ENCODE peak calls at places on chromosomes 12 and 14, in seven cellular contexts. K is uterus, D is testis, F is breast epithelium, O is prostate gland, E is body of pancreas, I is HCT116. Z is an unnamed sample.

GRCh38 chr14:53539489-53540126 is 386.5 kb upstream of the DDHD1 start:
- DNase-seq in K (peak; percentile 80), O (peak; percentile 50), I (peak; percentile 71), F (peak; percentile 64), D (peak; percentile 84), E (peak; percentile 77), Z (peak; percentile 93)

GRCh38 chr12:43599066-43599465 is 47.1 kb upstream of the ADAMTS20 start:
- DNase-seq in O (no peak), K (no peak), I (no peak), D (no peak), E (no peak), F (no peak), Z (no peak)

GRCh38 chr14:43116341-43116740 is 1390.7 kb downstream of the FSCB start:
- DNase-seq in K (no peak), E (no peak), D (no peak), I (no peak), O (no peak), F (no peak), Z (no peak)

GRCh38 chr12:45458854-45459807 is 243.2 kb downstream of the ANO6 start:
- DNase-seq in D (no peak), K (no peak), E (no peak), F (no peak), O (no peak), I (no peak), Z (no peak)

GRCh38 chr14:30223385-30223785 is 295.7 kb upstream of the PRKD1 start:
- DNase-seq in O (peak; percentile 86), D (no peak), E (peak; percentile 97), I (peak; percentile 10), F (peak; percentile 61), K (peak; percentile 44), Z (peak; percentile 87)

GRCh38 chr12:55712154-55712553 is 3.7 kb upstream of the BLOC1S1 start:
- DNase-seq in K (no peak), I (no peak), D (no peak), F (no peak), E (no peak), O (no peak), Z (no peak)

GRCh38 chr14:78704965-78705364 is 534.8 kb downstream of the NRXN3 start:
- DNase-seq in F (no peak), D (no peak), K (no peak), I (no peak), O (no peak), E (no peak), Z (no peak)

GRCh38 chr14:36056846-36057245 is 119.7 kb downstream of the PTCSC3 start:
- DNase-seq in O (no peak), F (no peak), D (no peak), I (no peak), E (no peak), K (no peak), Z (no peak)

GRCh38 chr12:112466011-112466422 is 47.3 kb downstream of the PTPN11 start:
- DNase-seq in F (no peak), D (no peak), K (no peak), I (no peak), E (no peak), O (no peak), Z (no peak)

GRCh38 chr14:94713115-94713514 is 56.8 kb downstream of the GSC start:
- DNase-seq in F (no peak), O (no peak), K (no peak), D (no peak), E (no peak), I (no peak), Z (no peak)

GRCh38 chr14:67416085-67416484 is 4.1 kb upstream of the PLEK2 start:
- DNase-seq in E (peak; percentile 79), F (no peak), K (no peak), I (no peak), O (no peak), D (peak; percentile 72), Z (no peak)

GRCh38 chr14:67416810-67417209 is 4.8 kb upstream of the PLEK2 start:
- DNase-seq in F (no peak), K (no peak), O (no peak), I (no peak), D (no peak), E (no peak), Z (no peak)

GRCh38 chr14:67411820-67412421 is at the start of gene PLEK2:
- DNase-seq in D (peak; percentile 23), I (peak; percentile 81), O (peak; percentile 38), K (no peak), F (peak; percentile 68), E (peak; percentile 87), Z (peak; percentile 42)

GRCh38 chr14:67411375-67411774 is 590 bp downstream of the PLEK2 start:
- DNase-seq in E (no peak), K (no peak), O (no peak), I (no peak), F (no peak), D (no peak), Z (no peak)

GRCh38 chr14:67413806-67414769 is 2.1 kb upstream of the PLEK2 start:
- DNase-seq in D (no peak), F (no peak), E (no peak), O (no peak), K (no peak), I (peak; percentile 88), Z (no peak)
- TF ChIP-seq POLR2A in D (no peak), F (no peak), E (no peak), O (no peak), K (no peak), I (no peak), Z (no peak)

GRCh38 chr14:23120405-23121251 is 1.6 kb upstream of the CEBPE start:
- DNase-seq in E (peak; percentile 94), I (peak; percentile 73), D (peak; percentile 94), O (peak; percentile 88), F (peak; percentile 92), K (peak; percentile 93), Z (peak; percentile 90)
- TF ChIP-seq CTCF in E (peak; percentile 100), I (peak; percentile 100), D (peak; percentile 100), O (peak; percentile 99), F (peak; percentile 100), K (peak; percentile 100), Z (peak; percentile 98)

GRCh38 chr12:40634431-40635131 is 57.7 kb upstream of the CNTN1 start:
- DNase-seq in O (no peak), D (no peak), E (no peak), K (no peak), F (no peak), I (no peak), Z (no peak)

GRCh38 chr12:40632933-40633332 is 59.3 kb upstream of the CNTN1 start:
- DNase-seq in I (no peak), O (no peak), K (no peak), E (no peak), F (no peak), D (no peak), Z (no peak)

GRCh38 chr12:40632171-40632570 is 60.1 kb upstream of the CNTN1 start:
- DNase-seq in D (no peak), K (no peak), F (no peak), I (no peak), E (no peak), O (no peak), Z (no peak)
- H3K4me3 ChIP-seq in D (no peak overlapping the region), K (no peak overlapping the region), F (no peak overlapping the region), I (no peak overlapping the region), E (no peak overlapping the region), O (no peak overlapping the region), Z (no peak overlapping the region)

DNA sequence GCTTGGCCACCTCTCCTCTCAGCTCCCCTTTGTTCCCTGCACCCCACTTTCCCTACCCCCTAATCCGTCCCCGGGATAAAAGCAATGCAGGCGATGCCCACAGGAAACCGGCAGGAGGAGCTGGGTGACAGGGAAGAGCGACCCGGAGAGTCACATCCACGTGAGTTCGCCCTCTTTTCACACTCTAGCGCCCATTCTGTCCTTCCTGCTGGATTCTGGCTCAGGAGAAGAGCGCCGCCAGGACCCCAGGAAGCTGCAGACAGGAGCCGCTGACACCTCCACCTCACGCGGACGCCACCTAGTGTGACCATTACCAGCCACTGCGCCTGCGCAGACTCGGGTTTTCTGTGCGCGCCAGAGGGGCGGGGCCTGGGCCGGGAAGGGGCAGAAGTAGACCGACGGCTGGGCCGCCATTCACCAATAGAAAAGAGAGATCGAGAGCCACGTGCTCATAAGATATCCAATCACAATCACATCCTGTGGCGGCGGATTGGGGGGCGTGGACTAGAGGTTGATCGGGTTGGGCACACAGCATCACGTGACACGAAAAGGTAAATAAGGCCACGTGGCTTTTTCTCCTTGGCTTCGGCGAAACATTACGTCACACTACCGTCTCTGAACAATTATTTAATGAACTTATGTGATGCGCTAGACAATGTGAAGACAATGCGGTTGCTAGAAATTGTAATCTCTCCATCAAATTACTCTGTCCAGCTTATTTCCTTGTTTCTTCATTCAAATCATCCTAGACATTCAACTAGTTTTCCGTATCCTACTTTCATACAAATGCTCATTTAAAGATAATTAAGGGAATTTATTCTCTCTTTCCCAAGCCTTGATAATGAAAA is 10.1 kb downstream of the PLA2G1B start:
- DNase-seq in E (peak; percentile 100), F (peak; percentile 99), O (peak; percentile 100), K (peak; percentile 99), I (peak; percentile 99), D (peak; percentile 100), Z (peak; percentile 100)
- TF ChIP-seq POLR2A in E (peak; percentile 93), F (peak; percentile 87), O (peak; percentile 92), K (peak; percentile 91), I (peak; percentile 82), D (peak; percentile 12), Z (peak; percentile 73)

GRCh38 chr12:30965613-30965985 is 39.1 kb downstream of the TSPAN11 start:
- DNase-seq in E (peak; percentile 60), F (no peak), O (no peak), K (no peak), D (no peak), I (peak; percentile 6), Z (no peak)
- TF ChIP-seq CTCF in E (peak; percentile 34), F (no peak), O (no peak), K (no peak), D (no peak), I (peak; percentile 53), Z (no peak)

DNA sequence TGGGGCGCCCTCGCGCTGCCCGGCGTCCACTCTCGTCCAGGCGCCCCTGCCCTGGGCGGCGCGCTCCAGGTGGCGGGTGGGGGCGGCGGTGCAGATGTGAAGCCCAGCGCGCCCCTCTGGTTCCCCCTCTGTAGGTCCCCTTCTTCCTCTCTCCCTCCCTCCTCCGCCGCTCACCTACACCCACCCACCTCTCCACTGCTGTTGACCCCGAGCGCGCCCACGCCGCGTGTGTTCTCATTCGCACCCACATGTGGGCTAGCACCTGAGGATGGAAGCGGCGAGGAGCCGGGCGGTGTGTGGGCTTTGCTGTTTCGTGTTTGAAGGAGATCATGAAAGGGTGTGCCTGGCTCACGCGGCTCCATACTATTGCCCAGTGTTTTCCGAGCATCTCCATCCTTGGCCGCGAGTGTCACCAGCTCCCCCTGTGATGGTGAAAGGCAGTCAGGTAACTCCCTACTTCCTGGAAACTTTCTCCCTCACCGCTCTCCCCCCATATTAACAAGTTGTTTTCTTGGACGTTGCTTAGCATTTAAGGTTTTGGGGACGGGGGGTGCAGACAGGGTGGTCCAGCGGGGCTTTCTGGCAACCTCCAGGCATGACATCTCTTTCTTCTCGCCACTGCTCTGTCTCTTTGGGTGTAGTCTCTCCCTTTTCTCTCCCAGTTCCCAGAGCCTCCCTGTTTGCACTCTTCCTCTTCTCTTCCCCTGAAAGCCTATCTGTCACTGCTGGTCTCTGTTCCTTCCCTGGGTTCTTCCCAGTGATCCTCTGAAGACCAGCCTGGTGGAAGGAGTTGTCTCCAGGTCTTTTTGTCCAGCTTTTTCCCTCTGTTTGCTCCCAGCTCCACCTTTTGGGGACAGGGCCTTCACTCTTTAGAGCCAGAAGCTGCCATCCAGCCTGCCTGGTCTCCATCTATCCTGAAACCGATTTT is 1.6 kb downstream of the CACNA1C start:
- DNase-seq in I (no peak), O (peak; percentile 31), E (no peak), F (no peak), D (peak; percentile 37), K (peak; percentile 51), Z (no peak)
- H3K4me3 ChIP-seq in I (no peak overlapping the region), O (peak overlapping the region; percentile 70), E (no peak overlapping the region), F (peak overlapping the region; percentile 57), D (peak overlapping the region; percentile 49), K (peak overlapping the region; percentile 92), Z (no peak overlapping the region)

GRCh38 chr14:91415794-91416743 is 1.6 kb downstream of the CCDC88C start:
- DNase-seq in I (no peak), O (peak; percentile 41), E (peak; percentile 26), F (no peak), D (no peak), K (no peak), Z (no peak)
- TF ChIP-seq POLR2A in I (no peak), O (peak; percentile 6), E (no peak), F (no peak), D (no peak), K (no peak), Z (no peak)

Z was measured in lower leg skin.